ENCODE peak calls at places on chromosomes 16 and 17, in five cellular contexts. B, Z, A, U and Q are unnamed samples.

GRCh38 chr16:88442811-88443576 is 10.1 kb upstream of the ZFPM1 start:
- DNase-seq in Z (peak), U (peak), A (peak), B (peak), Q (no peak)

GRCh38 chr17:49359990-49360795 is 1.9 kb downstream of the ZNF652 start:
- DNase-seq in B (no peak), Z (no peak), U (no peak), A (peak), Q (no peak)

GRCh38 chr17:74785096-74785980 is 9.2 kb upstream of the NAT9 start:
- DNase-seq in A (peak), B (no peak), U (no peak), Z (no peak), Q (no peak)

GRCh38 chr17:8757189-8757588 is 1.2 kb downstream of the SPDYE4 start:
- DNase-seq in A (no peak), Z (no peak), B (no peak), U (no peak), Q (no peak)

GRCh38 chr17:6567528-6568185 is 11.3 kb upstream of the PITPNM3 start:
- DNase-seq in U (no peak), A (no peak), B (no peak), Z (no peak), Q (no peak)

GRCh38 chr17:18233803-18234518 is 8.5 kb downstream of the LLGL1 start:
- DNase-seq in B (no peak), Z (no peak), U (no peak), A (no peak), Q (no peak)

GRCh38 chr17:74744349-74744713 is 4.1 kb upstream of the NHERF1 start:
- DNase-seq in A (no peak), B (no peak), U (no peak), Z (no peak), Q (no peak)

GRCh38 chr16:68644715-68645493 is at the start of gene CDH3:
- DNase-seq in A (peak), B (peak), Z (peak), U (no peak), Q (no peak)

GRCh38 chr17:21463779-21464407 is 87.7 kb downstream of the KCNJ12 start:
- DNase-seq in B (no peak), A (no peak), U (no peak), Z (no peak), Q (no peak)

GRCh38 chr17:50863221-50863843 is 2.8 kb downstream of the TOB1 start:
- DNase-seq in Z (peak), A (peak), U (no peak), B (peak), Q (no peak)

GRCh38 chr16:51896013-51896412 is 650.9 kb downstream of the TOX3 start:
- DNase-seq in U (no peak), A (no peak), B (no peak), Z (no peak), Q (no peak)

GRCh38 chr17:27577884-27578717 is 52.9 kb upstream of the LGALS9 start:
- DNase-seq in U (peak), Z (no peak), A (no peak), B (peak), Q (no peak)

GRCh38 chr17:62703776-62704380 is 76.4 kb downstream of the MRC2 start:
- DNase-seq in Z (peak), A (peak), B (peak), U (peak), Q (peak)

GRCh38 chr17:16925461-16926060 is 46.4 kb downstream of the TNFRSF13B start:
- DNase-seq in A (no peak), U (peak), Z (no peak), B (no peak), Q (no peak)

GRCh38 chr17:67156269-67157199 is 88.5 kb downstream of the HELZ start:
- DNase-seq in A (peak), Z (no peak), B (no peak), U (no peak), Q (no peak)

GRCh38 chr17:7853693-7854043 is 1.2 kb upstream of the TMEM88 start:
- DNase-seq in B (peak), Z (no peak), A (no peak), U (no peak), Q (no peak)

GRCh38 chr17:70205386-70205785 is 36.1 kb downstream of the KCNJ2 start:
- DNase-seq in A (no peak), B (no peak), Z (no peak), U (no peak), Q (no peak)

GRCh38 chr16:13148836-13149235 is 247.4 kb downstream of the SHISA9 start:
- DNase-seq in Z (no peak), U (no peak), B (no peak), A (no peak), Q (no peak)

GRCh38 chr16:714079-714478 is 839 bp upstream of the METRN start:
- DNase-seq in U (no peak), Z (no peak), B (no peak), A (peak), Q (no peak)

GRCh38 chr16:81486555-81487061 is 42.0 kb downstream of the CMIP start:
- DNase-seq in A (no peak), Z (no peak), U (peak), B (peak), Q (no peak)

GRCh38 chr17:8896641-8897635 is 29.5 kb upstream of the PIK3R6 start:
- DNase-seq in U (no peak), A (no peak), B (no peak), Z (no peak), Q (no peak)

GRCh38 chr16:29848420-29849297 is 14.4 kb downstream of the CDIPT start:
- DNase-seq in Z (peak), A (peak), U (peak), B (peak), Q (no peak)

GRCh38 chr17:29112780-29113295 is 67.4 kb downstream of the MYO18A start:
- DNase-seq in U (no peak), A (peak), Z (no peak), B (peak), Q (no peak)

GRCh38 chr16:14362774-14363371 is 267.2 kb downstream of the PARN start:
- DNase-seq in B (no peak), A (no peak), U (no peak), Z (no peak), Q (no peak)

GRCh38 chr16:47506800-47507199 is 45.7 kb downstream of the PHKB start:
- DNase-seq in B (no peak), Z (no peak), U (no peak), A (peak), Q (no peak)

GRCh38 chr17:78240839-78241238 is 9.4 kb downstream of the TMEM235 start:
- DNase-seq in B (no peak), A (no peak), U (no peak), Z (no peak), Q (no peak)

GRCh38 chr16:49890876-49891275 is 35.0 kb upstream of the ZNF423 start:
- DNase-seq in A (no peak), B (no peak), U (no peak), Z (no peak), Q (no peak)

GRCh38 chr16:55876854-55877253 is 1.7 kb upstream of the CES5A start:
- DNase-seq in U (no peak), A (no peak), B (no peak), Z (no peak), Q (no peak)

GRCh38 chr17:41975099-41976083 is 8.8 kb downstream of the CNP start:
- DNase-seq in U (peak), A (peak), Z (no peak), B (no peak), Q (no peak)

GRCh38 chr17:64502809-64503208 is 3.3 kb downstream of the DDX5 start:
- DNase-seq in B (no peak), U (no peak), Z (no peak), A (peak), Q (no peak)

GRCh38 chr17:32882029-32882428 is 5.1 kb upstream of the MYO1D start:
- DNase-seq in Z (no peak), U (no peak), B (no peak), A (no peak), Q (no peak)